ENCODE peak calls at places on chromosomes 5 and 9, in four cellular contexts. D, X, S and V are unnamed samples.

GRCh38 chr9:24257726-24258125 is 288.0 kb downstream of the IZUMO3 start:
- DNase-seq in D (no peak), X (no peak), S (no peak), V (no peak)

GRCh38 chr5:42168091-42168670 is 243.1 kb downstream of the FBXO4 start:
- DNase-seq in D (no peak), X (no peak), S (no peak), V (no peak)

GRCh38 chr9:70013598-70014196 is 30.0 kb upstream of the MAMDC2 start:
- DNase-seq in D (peak; percentile 8), X (no peak), S (no peak), V (no peak)

GRCh38 chr9:137959641-137960411 is 82.2 kb downstream of the CACNA1B start:
- DNase-seq in D (peak; percentile 74), X (no peak), S (no peak), V (no peak)

GRCh38 chr9:23740531-23740930 is 85.5 kb downstream of the ELAVL2 start:
- DNase-seq in D (no peak), X (no peak), S (no peak), V (no peak)

GRCh38 chr9:128094950-128095544 is 27.0 kb downstream of the SLC25A25 start:
- DNase-seq in D (no peak), X (no peak), S (no peak), V (no peak)

GRCh38 chr9:35085078-35085477 is 5.3 kb upstream of the FANCG start:
- DNase-seq in D (no peak), X (no peak), S (no peak), V (no peak)

GRCh38 chr5:176875783-176876505 is 23.2 kb downstream of the HK3 start:
- DNase-seq in D (no peak), X (no peak), S (no peak), V (no peak)

GRCh38 chr5:75566710-75567309 is 44.4 kb upstream of the ANKDD1B start:
- DNase-seq in D (no peak), X (peak; percentile 64), S (peak; percentile 36), V (no peak)

GRCh38 chr5:60354322-60354721 is 345.6 kb downstream of the DEPDC1B start:
- DNase-seq in D (no peak), X (no peak), S (no peak), V (no peak)

GRCh38 chr5:151298063-151298462 is 5.5 kb downstream of the SLC36A3 start:
- DNase-seq in D (peak; percentile 88), X (no peak), S (peak; percentile 68), V (no peak)

GRCh38 chr9:72401396-72401795 is 36.4 kb upstream of the ZFAND5 start:
- DNase-seq in D (no peak), X (no peak), S (no peak), V (no peak)

GRCh38 chr5:43854697-43855292 is 251.8 kb downstream of the NNT start:
- DNase-seq in D (peak; percentile 33), X (no peak), S (no peak), V (no peak)

GRCh38 chr9:79939819-79940218 is 368.1 kb downstream of the TLE4 start:
- DNase-seq in D (no peak), X (no peak), S (no peak), V (no peak)

GRCh38 chr9:29691758-29692407 is 2118.6 kb upstream of the C9orf72 start:
- DNase-seq in D (peak; percentile 92), X (no peak), S (peak; percentile 36), V (no peak)

GRCh38 chr5:143893638-143894037 is 81.7 kb downstream of the HMHB1 start:
- DNase-seq in D (no peak), X (no peak), S (no peak), V (no peak)

GRCh38 chr9:23577611-23578010 is 248.4 kb downstream of the ELAVL2 start:
- DNase-seq in D (no peak), X (no peak), S (no peak), V (no peak)

GRCh38 chr5:14108170-14108996 is 34.8 kb upstream of the TRIO start:
- DNase-seq in D (peak; percentile 92), X (peak; percentile 81), S (peak; percentile 54), V (no peak)

GRCh38 chr5:146620663-146621051 is 104.7 kb upstream of the GPR151 start:
- DNase-seq in D (peak; percentile 56), X (no peak), S (no peak), V (no peak)

GRCh38 chr5:95631991-95632675 is 12.2 kb downstream of the GPR150 start:
- DNase-seq in D (no peak), X (peak; percentile 15), S (peak; percentile 24), V (peak; percentile 83)

GRCh38 chr9:34633851-34634550 is 3.6 kb downstream of the SIGMAR1 start:
- DNase-seq in D (peak; percentile 80), X (peak; percentile 57), S (peak; percentile 56), V (no peak)

GRCh38 chr9:138099803-138100598 is 222.4 kb downstream of the CACNA1B start:
- DNase-seq in D (no peak), X (no peak), S (no peak), V (peak; percentile 74)

GRCh38 chr5:3006961-3007551 is 255.6 kb upstream of the IRX2 start:
- DNase-seq in D (no peak), X (no peak), S (no peak), V (no peak)

GRCh38 chr9:17005085-17005484 is 129.8 kb upstream of the CNTLN start:
- DNase-seq in D (peak; percentile 67), X (no peak), S (peak; percentile 12), V (no peak)

GRCh38 chr9:85577353-85577952 is 164.3 kb downstream of the AGTPBP1 start:
- DNase-seq in D (no peak), X (no peak), S (no peak), V (no peak)

GRCh38 chr9:106976772-106977171 is 113.8 kb downstream of the ZNF462 start:
- DNase-seq in D (no peak), X (no peak), S (peak; percentile 32), V (no peak)

GRCh38 chr5:157602505-157602904 is 26.9 kb upstream of the ADAM19 start:
- DNase-seq in D (no peak), X (no peak), S (no peak), V (no peak)

GRCh38 chr9:109409998-109410397 is 88.1 kb downstream of the PTPN3 start:
- DNase-seq in D (peak; percentile 89), X (peak; percentile 48), S (no peak), V (no peak)

GRCh38 chr5:88729476-88730182 is 153.4 kb downstream of the MEF2C start:
- DNase-seq in D (peak; percentile 90), X (peak; percentile 61), S (peak; percentile 61), V (no peak)

GRCh38 chr5:155260798-155261197 is 247.2 kb downstream of the KIF4B start:
- DNase-seq in D (peak; percentile 81), X (no peak), S (peak; percentile 16), V (no peak)

GRCh38 chr5:431001-431710 is 11.8 kb upstream of the EXOC3 start:
- DNase-seq in D (peak; percentile 77), X (peak; percentile 81), S (peak; percentile 41), V (no peak)

GRCh38 chr5:151664694-151665583 is 21.8 kb downstream of the SPARC start:
- DNase-seq in D (no peak), X (no peak), S (no peak), V (no peak)

GRCh38 chr9:129336130-129336528 is 158.1 kb upstream of the IER5L start:
- DNase-seq in D (peak; percentile 53), X (no peak), S (no peak), V (no peak)

GRCh38 chr9:99181621-99182020 is 40.1 kb downstream of the ALG2 start:
- DNase-seq in D (no peak), X (no peak), S (no peak), V (no peak)

GRCh38 chr9:93117924-93118862 is 15.9 kb downstream of the NINJ1 start:
- DNase-seq in D (no peak), X (no peak), S (no peak), V (no peak)

GRCh38 chr5:15105799-15106393 is 234.3 kb upstream of the ANKH start:
- DNase-seq in D (peak; percentile 80), X (peak; percentile 65), S (peak; percentile 36), V (no peak)

GRCh38 chr9:121700831-121701419 is 49.5 kb downstream of the DAB2IP start:
- DNase-seq in D (no peak), X (no peak), S (no peak), V (no peak)

GRCh38 chr5:38167562-38167996 is 90.8 kb upstream of the EGFLAM start:
- DNase-seq in D (peak; percentile 20), X (no peak), S (no peak), V (no peak)
- TF ChIP-seq POLR2AphosphoS5 in D (no peak), X (no peak), S (no peak), V (no peak)

GRCh38 chr5:134541736-134542376 is 16.4 kb downstream of the JADE2 start:
- DNase-seq in D (peak; percentile 81), X (peak; percentile 58), S (no peak), V (no peak)

GRCh38 chr5:134547579-134547978 is 22.1 kb downstream of the JADE2 start:
- DNase-seq in D (no peak), X (no peak), S (no peak), V (no peak)

GRCh38 chr5:134540747-134541733 is 15.6 kb downstream of the JADE2 start:
- DNase-seq in D (no peak), X (no peak), S (no peak), V (no peak)

GRCh38 chr5:134545070-134545868 is 19.8 kb downstream of the JADE2 start:
- DNase-seq in D (no peak), X (no peak), S (no peak), V (no peak)

GRCh38 chr5:134543820-134544692 is 18.6 kb downstream of the JADE2 start:
- DNase-seq in D (no peak), X (no peak), S (no peak), V (no peak)
- H3K4me3 ChIP-seq in D (no peak overlapping the region), X (no peak overlapping the region), S (no peak overlapping the region), V (no peak overlapping the region)

GRCh38 chr5:67257500-67257899 is 60.9 kb upstream of the CD180 start:
- DNase-seq in D (no peak), X (no peak), S (no peak), V (no peak)
- TF ChIP-seq POLR2AphosphoS5 in D (no peak), X (no peak), S (no peak), V (no peak)

GRCh38 chr9:136095028-136095494 is at the start of gene NACC2:
- DNase-seq in D (peak; percentile 71), X (peak; percentile 75), S (no peak), V (no peak)
- H3K4me3 ChIP-seq in D (peak within 1 kb of the TSS; percentile 64), X (peak within 1 kb of the TSS; percentile 70), S (peak within 1 kb of the TSS; percentile 81), V (peak within 1 kb of the TSS; percentile 81)

DNA sequence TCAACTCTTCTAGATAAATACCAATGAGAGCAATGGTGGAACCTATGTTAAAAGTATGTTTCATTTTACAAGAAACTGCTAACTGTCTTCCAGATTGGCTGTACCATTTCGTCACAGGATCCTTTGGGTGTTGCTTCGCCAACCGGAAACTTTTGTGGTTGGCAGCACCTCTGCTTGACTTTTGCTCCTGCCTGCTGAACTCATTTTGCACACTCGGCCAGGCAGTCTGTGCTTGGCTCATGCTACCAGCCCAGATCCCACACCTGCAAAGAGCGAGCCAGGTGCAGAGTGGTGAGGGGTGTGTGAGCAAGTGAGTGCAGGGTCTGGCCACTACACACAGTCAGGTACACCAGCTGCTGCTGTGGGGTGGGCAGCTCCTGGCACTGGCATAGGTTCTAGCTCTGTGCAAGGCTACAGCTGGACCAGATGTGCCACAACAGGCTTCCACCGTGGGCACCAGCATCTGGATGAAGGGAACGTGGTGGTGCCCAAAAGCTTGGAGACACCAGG is 422.3 kb downstream of the PRR16 start:
- DNase-seq in D (no peak), X (no peak), S (no peak), V (no peak)
- TF ChIP-seq POLR2AphosphoS5 in D (no peak), X (no peak), S (no peak), V (no peak)

GRCh38 chr9:1980387-1980786 is 34.8 kb upstream of the SMARCA2 start:
- DNase-seq in D (no peak), X (no peak), S (no peak), V (no peak)
- H3K4me3 ChIP-seq in D (no peak overlapping the region), X (no peak overlapping the region), S (no peak overlapping the region), V (no peak overlapping the region)